ENCODE peak calls at places on chromosomes 6 and 20, in five cellular contexts. A, C, E, U and O are unnamed samples.

GRCh38 chr20:15760217-15760567 is 813.1 kb downstream of the KIF16B start:
- DNase-seq in C (no peak), U (no peak), A (no peak), E (no peak), O (no peak)

GRCh38 chr6:110399219-110400071 is 15.9 kb downstream of the DDO start:
- DNase-seq in C (no peak), E (no peak), U (no peak), A (no peak), O (no peak)

GRCh38 chr6:139472341-139473038 is 98.0 kb upstream of the CITED2 start:
- DNase-seq in C (no peak), A (no peak), U (peak), E (no peak), O (no peak)

GRCh38 chr20:11591965-11592364 is 325.7 kb upstream of the BTBD3 start:
- DNase-seq in E (no peak), A (no peak), U (no peak), C (no peak), O (no peak)

GRCh38 chr20:62860924-62861691 is 514 bp downstream of the TCFL5 start:
- DNase-seq in C (no peak), E (peak), U (no peak), A (no peak), O (no peak)

GRCh38 chr6:56655996-56656395 is 13.3 kb upstream of the DST start:
- DNase-seq in U (peak), A (no peak), C (no peak), E (no peak), O (no peak)

GRCh38 chr20:35883341-35883777 is 70.9 kb downstream of the SCAND1 start:
- DNase-seq in A (no peak), C (no peak), E (no peak), U (no peak), O (no peak)

GRCh38 chr6:136034422-136034821 is 182.9 kb downstream of the PDE7B start:
- DNase-seq in C (no peak), A (no peak), E (no peak), U (no peak), O (no peak)

GRCh38 chr20:33871362-33871761 is 60.2 kb downstream of the CHMP4B start:
- DNase-seq in C (no peak), A (no peak), U (peak), E (no peak), O (peak)

GRCh38 chr20:60074276-60074675 is 116.1 kb downstream of the CDH26 start:
- DNase-seq in C (no peak), A (no peak), E (no peak), U (no peak), O (no peak)

GRCh38 chr6:136866872-136867416 is 44.6 kb downstream of the PEX7 start:
- DNase-seq in C (no peak), U (peak), A (no peak), E (no peak), O (no peak)

GRCh38 chr6:50850223-50850751 is 31.6 kb downstream of the TFAP2B start:
- DNase-seq in U (peak), C (peak), E (no peak), A (peak), O (no peak)

GRCh38 chr6:18503588-18504231 is 116.6 kb downstream of the RNF144B start:
- DNase-seq in E (peak), C (peak), U (peak), A (peak), O (peak)

GRCh38 chr6:91352878-91353277 is 766.0 kb upstream of the MAP3K7 start:
- DNase-seq in E (no peak), A (no peak), C (no peak), U (no peak), O (peak)

GRCh38 chr20:56222201-56222600 is 26.3 kb upstream of the MC3R start:
- DNase-seq in A (peak), U (no peak), C (no peak), E (no peak), O (no peak)

DNA sequence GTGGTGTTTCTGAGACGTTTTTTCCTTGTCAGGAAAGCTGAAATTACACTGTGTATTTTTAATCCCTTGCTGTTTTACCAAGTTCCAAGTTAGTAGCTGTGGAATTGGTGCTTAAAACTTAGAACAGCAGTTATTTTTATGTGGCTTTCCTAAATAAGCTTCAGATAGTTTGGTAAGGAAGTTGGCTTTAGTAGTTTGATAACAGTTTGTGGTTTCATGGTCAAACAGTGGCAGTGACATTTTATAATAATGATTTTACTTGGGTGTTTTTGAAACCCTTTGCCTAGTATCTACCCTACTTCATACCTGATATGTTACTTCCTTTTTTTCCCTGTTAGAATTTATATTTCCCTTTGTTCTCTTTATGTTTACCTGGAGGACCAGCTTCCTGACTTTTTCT is 164.9 kb downstream of the JARID2 start:
- DNase-seq in C (no peak), E (no peak), U (no peak), A (no peak), O (no peak)
- H3K4me3 ChIP-seq in C (no peak), E (no peak), U (no peak), A (no peak), O (no peak)

GRCh38 chr20:45489083-45489531 is 19.6 kb downstream of the WFDC2 start:
- DNase-seq in E (no peak), C (no peak), U (peak), A (peak), O (no peak)

GRCh38 chr20:45485388-45485787 is 15.8 kb downstream of the WFDC2 start:
- DNase-seq in U (no peak), C (no peak), A (no peak), E (no peak), O (no peak)

GRCh38 chr20:45484676-45485075 is 15.1 kb downstream of the WFDC2 start:
- DNase-seq in E (no peak), C (no peak), A (no peak), U (no peak), O (no peak)

DNA sequence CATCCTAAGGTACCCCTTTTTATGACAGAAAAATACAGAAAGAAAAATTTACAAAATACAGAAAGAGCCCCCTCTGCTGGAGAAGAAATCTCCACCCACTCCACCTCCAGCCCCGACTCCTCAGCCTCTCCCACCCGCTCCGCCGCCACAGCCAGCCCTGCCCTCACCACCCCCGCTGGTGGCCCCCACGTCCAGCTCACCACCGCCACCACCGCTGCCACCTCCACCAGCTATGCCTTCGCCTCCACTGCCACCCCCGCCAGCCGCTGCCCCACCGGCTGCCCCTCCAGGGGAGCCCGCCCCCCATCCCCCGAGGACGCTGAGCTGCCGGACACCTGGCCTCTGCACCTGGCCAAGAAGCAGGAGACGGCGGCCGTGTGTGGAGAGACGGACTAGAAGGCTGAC is 17.7 kb downstream of the WFDC2 start:
- DNase-seq in A (no peak), U (no peak), E (no peak), C (no peak), O (no peak)
- TF ChIP-seq CTCF in A (no peak), U (no peak), E (peak), C (no peak), O (peak)

GRCh38 chr6:7542065-7542877 is 800 bp downstream of the DSP start:
- DNase-seq in E (peak), U (no peak), C (no peak), A (no peak), O (no peak)

GRCh38 chr6:7544597-7544996 is 3.1 kb downstream of the DSP start:
- DNase-seq in A (no peak), C (no peak), U (no peak), E (no peak), O (no peak)

GRCh38 chr6:7545509-7546369 is 4.3 kb downstream of the DSP start:
- DNase-seq in U (no peak), A (peak), C (no peak), E (no peak), O (no peak)

GRCh38 chr6:7542878-7543394 is 1.5 kb downstream of the DSP start:
- DNase-seq in A (peak), E (peak), C (peak), U (peak), O (peak)

DNA sequence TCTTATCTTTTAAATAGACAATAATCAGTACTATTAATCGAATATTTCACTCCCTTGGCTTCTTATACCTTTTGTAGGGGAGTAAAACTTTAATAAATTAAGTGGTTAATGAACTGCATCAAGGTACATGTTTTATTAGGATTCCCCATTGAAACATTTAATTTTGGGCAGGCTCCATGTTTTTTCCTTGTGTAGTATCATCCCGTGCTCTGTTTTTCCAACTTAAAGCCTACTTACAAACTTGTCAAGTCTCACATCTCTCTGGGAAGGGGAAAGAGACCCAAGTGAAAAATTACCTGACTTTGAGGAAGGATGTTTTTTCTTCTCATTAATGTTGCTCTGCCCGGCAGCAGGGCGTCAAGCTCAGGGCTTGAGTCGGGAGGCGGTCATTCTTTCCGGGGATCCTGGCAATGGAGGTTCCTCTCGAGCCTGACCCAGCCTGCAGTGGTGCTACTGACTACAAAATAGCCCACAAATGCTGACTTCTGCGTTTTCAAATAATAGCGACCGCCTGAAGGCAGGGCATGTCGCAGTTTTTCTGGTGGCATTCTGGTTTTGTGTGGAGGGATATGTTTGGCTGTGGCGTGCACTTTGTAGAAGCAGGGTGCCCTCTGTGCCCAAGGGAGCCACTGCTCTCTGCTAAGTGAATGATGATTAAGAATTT is 2.4 kb downstream of the DSP start:
- DNase-seq in E (no peak), C (no peak), U (no peak), A (peak), O (no peak)
- H3K4me3 ChIP-seq in E (peak), C (no peak), U (no peak), A (peak), O (peak)

DNA sequence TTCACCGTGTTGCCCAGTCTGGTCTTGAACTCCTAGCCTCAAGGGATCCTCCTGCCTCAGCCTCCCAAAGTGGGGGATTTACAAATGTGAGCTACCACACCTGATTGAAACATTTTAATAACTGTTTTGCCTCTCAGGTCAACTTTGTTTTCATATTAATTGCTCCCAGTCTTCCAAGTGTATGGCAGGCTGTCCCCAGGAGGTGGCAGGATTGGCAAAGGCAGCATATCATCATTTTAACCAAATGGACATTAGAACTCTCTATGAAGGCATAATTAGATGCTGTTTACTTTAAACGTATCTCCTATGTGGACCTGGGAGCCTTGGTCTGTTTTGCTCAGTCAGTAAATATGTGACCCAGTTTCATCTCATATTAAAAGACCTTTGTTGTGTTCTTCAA is 59.2 kb upstream of the CSE1L start:
- DNase-seq in A (no peak), U (no peak), C (no peak), E (peak), O (no peak)
- TF ChIP-seq CTCF in A (peak), U (no peak), C (peak), E (peak), O (peak)

GRCh38 chr6:87914637-87915395 is 132.8 kb upstream of the SPACA1 start:
- DNase-seq in C (no peak), A (peak), U (no peak), E (no peak), O (no peak)
- H3K4me3 ChIP-seq in C (no peak), A (no peak), U (no peak), E (no peak), O (no peak)

GRCh38 chr6:89481695-89482094 is 48.7 kb downstream of the ANKRD6 start:
- DNase-seq in E (no peak), A (no peak), U (no peak), C (no peak), O (no peak)
- TF ChIP-seq CTCF in E (no peak), A (no peak), U (no peak), C (no peak), O (no peak)

GRCh38 chr6:45439459-45439858 is 61.7 kb upstream of the SUPT3H start:
- DNase-seq in U (no peak), E (no peak), C (no peak), A (no peak), O (no peak)

GRCh38 chr6:45436544-45437440 is 59.1 kb upstream of the SUPT3H start:
- DNase-seq in A (peak), U (peak), C (no peak), E (no peak), O (no peak)

GRCh38 chr6:45438156-45438555 is 60.4 kb upstream of the SUPT3H start:
- DNase-seq in E (no peak), U (no peak), A (no peak), C (no peak), O (no peak)

GRCh38 chr6:45438849-45439406 is 61.2 kb upstream of the SUPT3H start:
- DNase-seq in U (peak), C (no peak), E (no peak), A (peak), O (no peak)

DNA sequence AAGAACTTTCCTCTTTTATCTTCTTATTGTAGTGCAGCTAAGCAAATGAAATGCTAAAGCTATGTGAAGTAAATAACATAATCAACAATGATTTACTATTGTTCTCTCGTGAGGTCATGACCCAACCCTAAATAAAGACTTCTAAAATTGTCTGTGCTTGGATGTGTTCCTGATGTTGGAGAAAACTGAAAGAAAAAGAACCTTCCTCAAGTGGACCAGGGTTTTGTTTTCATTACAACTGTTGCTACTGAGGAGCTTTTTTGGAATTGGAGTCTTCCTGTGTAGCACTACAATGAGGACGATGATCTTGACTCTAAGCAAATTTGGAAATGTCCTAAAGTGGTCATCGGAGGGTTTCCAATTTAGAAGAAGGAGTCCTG is 59.7 kb upstream of the SUPT3H start:
- DNase-seq in U (no peak), E (no peak), A (no peak), C (no peak), O (no peak)
- H3K4me3 ChIP-seq in U (no peak), E (no peak), A (peak), C (no peak), O (no peak)

GRCh38 chr20:44615169-44615791 is 32.9 kb downstream of the PKIG start:
- DNase-seq in C (no peak), A (no peak), U (peak), E (no peak), O (no peak)
- TF ChIP-seq CTCF in C (no peak), A (no peak), U (no peak), E (no peak), O (no peak)